ENCODE peak calls at places on chromosomes 11 and 22, in eight cellular contexts. B, M, Y, C, K, O, Z and V are unnamed samples.

GRCh38 chr11:70788247-70789022 is 390.1 kb downstream of the CTTN start:
- DNase-seq in C (no peak), Y (no peak), B (no peak), Z (no peak), M (peak), O (peak), K (peak), V (no peak)

GRCh38 chr22:21949569-21949918 is 3.1 kb downstream of the PPM1F start:
- DNase-seq in Y (no peak), K (no peak), M (no peak), Z (no peak), C (no peak), O (no peak), B (no peak), V (no peak)

GRCh38 chr11:35214792-35215193 is 75.8 kb downstream of the CD44 start:
- DNase-seq in C (no peak), B (no peak), O (peak), K (peak), Z (no peak), Y (no peak), M (peak), V (no peak)

GRCh38 chr22:19817561-19818263 is 37.0 kb downstream of the GNB1L start:
- DNase-seq in M (no peak), B (no peak), C (no peak), Y (peak), K (no peak), O (no peak), Z (peak), V (no peak)

GRCh38 chr11:35994421-35994820 is 50.6 kb downstream of the LDLRAD3 start:
- DNase-seq in Y (no peak), Z (no peak), C (no peak), M (no peak), O (no peak), B (no peak), K (no peak), V (no peak)

GRCh38 chr11:30107899-30108298 is 91.1 kb upstream of the KCNA4 start:
- DNase-seq in Y (no peak), K (peak), Z (no peak), B (no peak), M (no peak), C (no peak), O (peak), V (no peak)

GRCh38 chr11:57100638-57101312 is 81.0 kb upstream of the LRRC55 start:
- DNase-seq in C (no peak), Z (no peak), Y (no peak), B (no peak), K (no peak), O (no peak), M (peak), V (no peak)

GRCh38 chr11:69122642-69123431 is 32.9 kb upstream of the SMIM38 start:
- DNase-seq in M (peak), C (no peak), O (peak), K (peak), Z (peak), B (peak), Y (no peak), V (no peak)

GRCh38 chr11:11567862-11568650 is 53.7 kb downstream of the GALNT18 start:
- DNase-seq in O (no peak), C (no peak), Z (no peak), B (no peak), Y (no peak), K (peak), M (no peak), V (no peak)

GRCh38 chr22:37806409-37807338 is 1.1 kb upstream of the GCAT start:
- DNase-seq in B (no peak), M (peak), C (no peak), Z (no peak), O (peak), Y (no peak), K (peak), V (no peak)

GRCh38 chr22:22941831-22942510 is 54.4 kb downstream of the IGLL5 start:
- DNase-seq in K (no peak), M (no peak), Y (peak), O (no peak), B (no peak), C (no peak), Z (no peak), V (peak)

GRCh38 chr11:47378011-47378835 is at the start of gene SPI1:
- DNase-seq in C (no peak), K (no peak), M (no peak), B (peak), O (no peak), Z (peak), Y (peak), V (no peak)

GRCh38 chr22:39087881-39088687 is 9.0 kb upstream of the APOBEC3H start:
- DNase-seq in Y (no peak), M (no peak), O (no peak), K (no peak), C (peak), B (peak), Z (no peak), V (no peak)

GRCh38 chr22:40462195-40462988 is 92.0 kb downstream of the SGSM3 start:
- DNase-seq in B (no peak), C (no peak), O (no peak), Y (peak), K (no peak), Z (no peak), M (no peak), V (no peak)

GRCh38 chr11:24496728-24497396 is at the start of gene LUZP2:
- DNase-seq in Z (peak), B (peak), C (peak), O (peak), Y (no peak), K (peak), M (peak), V (no peak)

GRCh38 chr11:27174026-27174425 is 133.4 kb downstream of the BBOX1 start:
- DNase-seq in B (no peak), Y (no peak), Z (no peak), C (no peak), M (no peak), O (no peak), K (no peak), V (no peak)

GRCh38 chr11:59000007-59000406 is 60.7 kb downstream of the GLYATL1 start:
- DNase-seq in O (no peak), C (no peak), M (no peak), K (no peak), Z (no peak), B (no peak), Y (no peak), V (no peak)

GRCh38 chr22:17098379-17098819 is 13.6 kb downstream of the IL17RA start:
- DNase-seq in O (no peak), Y (peak), Z (no peak), M (no peak), B (no peak), C (no peak), K (no peak), V (peak)

GRCh38 chr22:22345781-22346180 is 101.2 kb downstream of the VPREB1 start:
- DNase-seq in B (no peak), Y (no peak), K (no peak), M (no peak), C (no peak), Z (no peak), O (no peak), V (no peak)

GRCh38 chr22:42434283-42434682 is 2.1 kb upstream of the NFAM1 start:
- DNase-seq in M (no peak), O (no peak), Y (no peak), C (no peak), K (no peak), Z (no peak), B (peak), V (no peak)

GRCh38 chr11:131370901-131371790 is 731 bp downstream of the NTM start:
- DNase-seq in Y (no peak), O (no peak), K (no peak), C (peak), B (no peak), M (no peak), Z (no peak), V (no peak)

GRCh38 chr11:113906038-113906437 is 1.4 kb downstream of the HTR3B start:
- DNase-seq in M (no peak), Y (no peak), C (peak), B (no peak), O (peak), K (peak), Z (no peak), V (no peak)
- TF ChIP-seq CTCF in M (no peak), Y (peak), C (peak), B (peak), O (no peak), K (peak), Z (no peak), V (no peak)

GRCh38 chr11:79152511-79152910 is 288.3 kb downstream of the TENM4 start:
- DNase-seq in Z (peak), M (no peak), B (no peak), O (peak), Y (no peak), C (no peak), K (peak), V (no peak)
- TF ChIP-seq CTCF in Z (no peak), M (no peak), B (no peak), O (no peak), Y (no peak), C (no peak), K (no peak), V (no peak)

GRCh38 chr22:24325105-24325757 is 54.6 kb downstream of the SPECC1L start:
- DNase-seq in Z (no peak), O (peak), B (no peak), K (peak), C (peak), Y (peak), M (peak), V (no peak)
- TF ChIP-seq CTCF in Z (peak), O (peak), B (peak), K (peak), C (peak), Y (peak), M (peak), V (peak)

DNA sequence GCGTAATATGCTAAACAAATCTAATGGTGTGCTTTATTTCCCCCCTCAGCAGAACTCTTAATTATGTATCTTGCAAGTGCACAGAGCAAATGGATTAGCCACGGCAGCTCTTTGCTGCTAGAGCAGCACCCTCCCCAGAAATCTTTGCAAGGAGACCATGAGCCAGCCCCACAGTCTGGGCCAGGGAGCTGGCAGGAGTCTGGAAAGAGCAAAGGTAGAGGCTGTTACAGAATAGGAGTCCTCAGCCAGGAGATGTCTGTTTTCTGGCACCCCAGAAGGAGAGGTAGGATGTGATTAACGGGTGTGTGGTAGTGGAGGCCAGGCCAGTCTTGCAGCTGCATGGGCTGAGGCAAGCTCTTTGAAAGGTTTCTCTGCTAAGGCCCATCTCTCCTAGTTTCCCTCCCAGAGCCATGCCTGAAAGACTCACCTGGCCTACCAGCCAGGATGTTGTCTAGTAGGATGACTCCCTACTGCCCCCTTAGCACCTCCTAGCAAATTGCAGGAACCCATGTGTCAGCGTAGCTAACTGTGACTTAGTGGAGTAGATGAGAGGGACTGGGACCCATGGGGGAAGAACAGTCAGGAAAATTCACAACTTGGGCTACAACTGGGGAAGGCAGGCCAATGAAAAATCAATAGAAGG is 557.2 kb downstream of the BUD13 start:
- DNase-seq in M (no peak), B (no peak), Y (peak), Z (no peak), K (no peak), C (peak), O (no peak), V (no peak)
- TF ChIP-seq CTCF in M (no peak), B (peak), Y (peak), Z (peak), K (peak), C (peak), O (peak), V (no peak)

DNA sequence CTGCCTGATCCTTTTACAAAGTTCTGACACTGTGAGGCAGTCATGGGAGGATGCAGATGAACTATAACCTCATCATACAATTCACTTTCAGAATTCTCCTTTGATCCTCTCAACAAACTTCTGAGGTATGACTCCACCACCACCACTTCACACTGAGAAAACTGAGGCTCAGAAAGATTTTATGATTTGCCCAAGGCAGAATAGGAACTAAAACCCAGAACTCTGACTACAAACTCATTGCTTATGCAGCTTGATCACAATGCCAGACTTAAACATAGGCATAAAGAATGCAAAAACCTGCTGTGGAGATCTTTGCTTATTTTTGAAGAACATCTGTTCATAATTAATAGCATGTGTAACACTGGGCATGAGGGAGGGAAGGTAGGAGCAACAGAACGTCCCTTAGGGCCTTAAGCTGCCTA is 20.4 kb downstream of the FAM168A start:
- DNase-seq in C (no peak), M (no peak), B (no peak), O (peak), Y (no peak), K (peak), Z (no peak), V (no peak)
- TF ChIP-seq CTCF in C (no peak), M (no peak), B (no peak), O (no peak), Y (no peak), K (no peak), Z (no peak), V (no peak)

DNA sequence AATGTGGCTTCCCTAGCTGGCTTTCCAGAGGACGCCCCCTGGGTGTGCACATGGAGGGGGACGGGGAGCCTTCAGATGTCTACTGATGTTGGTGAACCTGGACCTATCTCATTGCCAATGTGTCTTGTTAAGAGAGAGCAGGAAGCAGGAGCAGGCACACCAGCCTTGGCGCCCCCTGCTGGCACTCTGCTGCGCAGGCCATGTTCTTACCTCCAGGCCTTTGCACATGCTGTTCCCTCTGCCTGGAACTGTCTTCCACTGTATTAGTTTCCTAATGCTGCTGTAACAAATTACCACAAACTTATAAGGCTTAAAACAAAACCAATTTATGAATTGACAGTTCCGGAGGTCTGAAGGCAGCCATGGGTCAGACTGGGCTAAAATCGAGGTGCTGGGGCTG is 23.6 kb upstream of the MN1 start:
- DNase-seq in C (peak), B (no peak), K (no peak), Y (peak), O (no peak), M (no peak), Z (no peak), V (no peak)
- TF ChIP-seq CTCF in C (peak), B (peak), K (peak), Y (peak), O (peak), M (peak), Z (no peak), V (no peak)